ENCODE peak calls at places on chromosome 1, in eight cellular contexts. One of them, this sample, is unnamed.

GRCh38 chr1:41728403-41729202 is 190.1 kb downstream of the HIVEP3 start:
- DNase-seq in activated CD4-positive, CD25-positive, alpha-beta regulatory T cell treated with anti-CD3 and anti-CD28 coated beads, Interleukin-2, amount 50 U/mL, for 16 hours: no peak
- DNase-seq in OCI-LY7: peak
- DNase-seq in stimulated activated naive CD4-positive, alpha-beta T cell: no peak
- DNase-seq in activated T-helper 1 cell treated with Interleukin-2 at 50 U/mL for 16 hours: no peak
- DNase-seq in CD8-positive, alpha-beta T cell: peak
- DNase-seq in fibroblast of lung: no peak
- DNase-seq in tibial artery: no peak
- DNase-seq in this sample: no peak

GRCh38 chr1:59601032-59601431 is 213.7 kb upstream of the HOOK1 start:
- DNase-seq in OCI-LY7: no peak
- DNase-seq in tibial artery: peak
- DNase-seq in CD8-positive, alpha-beta T cell: no peak
- DNase-seq in stimulated activated naive CD4-positive, alpha-beta T cell: no peak
- DNase-seq in fibroblast of lung: peak
- DNase-seq in activated CD4-positive, CD25-positive, alpha-beta regulatory T cell treated with anti-CD3 and anti-CD28 coated beads, Interleukin-2, amount 50 U/mL, for 16 hours: no peak
- DNase-seq in activated T-helper 1 cell treated with Interleukin-2 at 50 U/mL for 16 hours: no peak
- DNase-seq in this sample: no peak

GRCh38 chr1:98387701-98388100 is 273.8 kb upstream of the SNX7 start:
- DNase-seq in OCI-LY7: no peak
- DNase-seq in activated CD4-positive, CD25-positive, alpha-beta regulatory T cell treated with anti-CD3 and anti-CD28 coated beads, Interleukin-2, amount 50 U/mL, for 16 hours: no peak
- DNase-seq in CD8-positive, alpha-beta T cell: no peak
- DNase-seq in tibial artery: no peak
- DNase-seq in stimulated activated naive CD4-positive, alpha-beta T cell: no peak
- DNase-seq in fibroblast of lung: peak
- DNase-seq in activated T-helper 1 cell treated with Interleukin-2 at 50 U/mL for 16 hours: no peak
- DNase-seq in this sample: no peak

GRCh38 chr1:19439464-19440171 is 45.7 kb downstream of the CAPZB start:
- DNase-seq in fibroblast of lung: no peak
- DNase-seq in CD8-positive, alpha-beta T cell: peak
- DNase-seq in OCI-LY7: peak
- DNase-seq in stimulated activated naive CD4-positive, alpha-beta T cell: peak
- DNase-seq in activated T-helper 1 cell treated with Interleukin-2 at 50 U/mL for 16 hours: peak
- DNase-seq in activated CD4-positive, CD25-positive, alpha-beta regulatory T cell treated with anti-CD3 and anti-CD28 coated beads, Interleukin-2, amount 50 U/mL, for 16 hours: no peak
- DNase-seq in tibial artery: peak
- DNase-seq in this sample: peak

GRCh38 chr1:160548960-160549664 is 26.1 kb upstream of the SLAMF6 start:
- DNase-seq in stimulated activated naive CD4-positive, alpha-beta T cell: no peak
- DNase-seq in tibial artery: no peak
- DNase-seq in activated T-helper 1 cell treated with Interleukin-2 at 50 U/mL for 16 hours: no peak
- DNase-seq in CD8-positive, alpha-beta T cell: no peak
- DNase-seq in activated CD4-positive, CD25-positive, alpha-beta regulatory T cell treated with anti-CD3 and anti-CD28 coated beads, Interleukin-2, amount 50 U/mL, for 16 hours: no peak
- DNase-seq in fibroblast of lung: no peak
- DNase-seq in OCI-LY7: peak
- DNase-seq in this sample: peak

GRCh38 chr1:214895226-214895625 is 187.3 kb upstream of the KCNK2 start:
- DNase-seq in activated CD4-positive, CD25-positive, alpha-beta regulatory T cell treated with anti-CD3 and anti-CD28 coated beads, Interleukin-2, amount 50 U/mL, for 16 hours: no peak
- DNase-seq in fibroblast of lung: peak
- DNase-seq in CD8-positive, alpha-beta T cell: no peak
- DNase-seq in stimulated activated naive CD4-positive, alpha-beta T cell: no peak
- DNase-seq in activated T-helper 1 cell treated with Interleukin-2 at 50 U/mL for 16 hours: no peak
- DNase-seq in OCI-LY7: no peak
- DNase-seq in tibial artery: no peak
- DNase-seq in this sample: peak

GRCh38 chr1:235648407-235648907 is 1.1 kb downstream of the GNG4 start:
- DNase-seq in fibroblast of lung: no peak
- DNase-seq in stimulated activated naive CD4-positive, alpha-beta T cell: no peak
- DNase-seq in OCI-LY7: no peak
- DNase-seq in CD8-positive, alpha-beta T cell: no peak
- DNase-seq in tibial artery: no peak
- DNase-seq in activated T-helper 1 cell treated with Interleukin-2 at 50 U/mL for 16 hours: no peak
- DNase-seq in activated CD4-positive, CD25-positive, alpha-beta regulatory T cell treated with anti-CD3 and anti-CD28 coated beads, Interleukin-2, amount 50 U/mL, for 16 hours: no peak
- DNase-seq in this sample: peak

GRCh38 chr1:236292425-236292824 is 10.7 kb upstream of the ERO1B start:
- DNase-seq in activated T-helper 1 cell treated with Interleukin-2 at 50 U/mL for 16 hours: no peak
- DNase-seq in fibroblast of lung: no peak
- DNase-seq in activated CD4-positive, CD25-positive, alpha-beta regulatory T cell treated with anti-CD3 and anti-CD28 coated beads, Interleukin-2, amount 50 U/mL, for 16 hours: no peak
- DNase-seq in CD8-positive, alpha-beta T cell: no peak
- DNase-seq in stimulated activated naive CD4-positive, alpha-beta T cell: no peak
- DNase-seq in tibial artery: no peak
- DNase-seq in OCI-LY7: no peak
- DNase-seq in this sample: no peak

GRCh38 chr1:16162163-16162822 is 6.4 kb upstream of the EPHA2 start:
- DNase-seq in OCI-LY7: no peak
- DNase-seq in activated T-helper 1 cell treated with Interleukin-2 at 50 U/mL for 16 hours: peak
- DNase-seq in CD8-positive, alpha-beta T cell: peak
- DNase-seq in activated CD4-positive, CD25-positive, alpha-beta regulatory T cell treated with anti-CD3 and anti-CD28 coated beads, Interleukin-2, amount 50 U/mL, for 16 hours: peak
- DNase-seq in fibroblast of lung: no peak
- DNase-seq in stimulated activated naive CD4-positive, alpha-beta T cell: peak
- DNase-seq in tibial artery: no peak
- DNase-seq in this sample: peak

GRCh38 chr1:155254714-155255242 is 505 bp downstream of the ENTREP3 start:
- DNase-seq in tibial artery: no peak
- DNase-seq in CD8-positive, alpha-beta T cell: no peak
- DNase-seq in stimulated activated naive CD4-positive, alpha-beta T cell: no peak
- DNase-seq in OCI-LY7: no peak
- DNase-seq in activated CD4-positive, CD25-positive, alpha-beta regulatory T cell treated with anti-CD3 and anti-CD28 coated beads, Interleukin-2, amount 50 U/mL, for 16 hours: no peak
- DNase-seq in activated T-helper 1 cell treated with Interleukin-2 at 50 U/mL for 16 hours: no peak
- DNase-seq in fibroblast of lung: no peak
- DNase-seq in this sample: peak

This sample was measured in retina.